ENCODE peak calls at places on chromosomes 7 and 10, in ten cellular contexts. R is tibial nerve, N is A549, C is IMR-90, T is pancreas, M is epithelial cell of esophagus, X is fibroblast of mammary gland, Q is bronchial epithelial cell, I is GM13977, P is GM12865. L is an unnamed sample.

GRCh38 chr7:45193868-45194267 is 36.3 kb downstream of the RAMP3 start:
- DNase-seq in I (no peak), T (no peak), C (no peak), X (no peak), R (no peak), M (no peak), Q (no peak), N (no peak), P (no peak), L (no peak)

GRCh38 chr10:92801978-92802872 is 46.1 kb upstream of the EXOC6 start:
- DNase-seq in T (no peak), Q (no peak), M (no peak), C (no peak), R (no peak), P (peak; percentile 29), I (no peak), X (no peak), N (peak; percentile 13), L (no peak)

GRCh38 chr10:118505363-118505762 is 90.1 kb downstream of the PRLHR start:
- DNase-seq in X (no peak), N (no peak), Q (no peak), C (no peak), I (no peak), M (no peak), R (no peak), P (no peak), T (no peak), L (no peak)

GRCh38 chr10:103859161-103860141 is 4.1 kb upstream of the SH3PXD2A start:
- DNase-seq in T (no peak), C (peak; percentile 74), R (peak; percentile 44), X (peak; percentile 75), P (peak; percentile 65), Q (peak; percentile 74), N (peak; percentile 68), M (peak; percentile 73), I (peak; percentile 74), L (peak; percentile 60)

GRCh38 chr7:104552102-104552501 is 223.7 kb downstream of the LHFPL3 start:
- DNase-seq in P (peak; percentile 55), T (peak; percentile 30), C (peak; percentile 4), I (peak; percentile 26), Q (peak; percentile 42), M (peak; percentile 70), N (peak; percentile 16), X (peak; percentile 69), R (peak; percentile 22), L (peak; percentile 19)

GRCh38 chr7:16918288-16918895 is 36.6 kb upstream of the AGR3 start:
- DNase-seq in C (peak; percentile 64), R (no peak), P (peak; percentile 41), I (no peak), X (peak; percentile 61), N (peak; percentile 68), T (no peak), M (peak; percentile 50), Q (peak; percentile 69), L (no peak)

GRCh38 chr10:92290076-92290836 is 622 bp downstream of the CPEB3 start:
- DNase-seq in M (peak; percentile 62), X (peak; percentile 50), T (no peak), R (no peak), Q (peak; percentile 55), I (peak; percentile 44), P (peak; percentile 41), N (peak; percentile 43), C (peak; percentile 49), L (peak; percentile 42)

GRCh38 chr7:143394777-143395176 is 13.6 kb downstream of the ZYX start:
- DNase-seq in X (no peak), P (no peak), R (no peak), I (no peak), Q (no peak), T (no peak), C (no peak), N (no peak), M (no peak), L (no peak)

GRCh38 chr7:135853499-135853898 is 104.9 kb upstream of the FAM180A start:
- DNase-seq in T (no peak), N (peak; percentile 37), R (no peak), I (no peak), Q (no peak), X (peak; percentile 15), P (no peak), C (no peak), M (peak; percentile 21), L (no peak)

GRCh38 chr10:85614566-85614965 is 752.0 kb downstream of the GRID1 start:
- DNase-seq in I (no peak), P (no peak), C (no peak), Q (no peak), M (no peak), X (no peak), T (no peak), N (no peak), R (no peak), L (no peak)

GRCh38 chr10:323651-324293 is 188.5 kb downstream of the ZMYND11 start:
- DNase-seq in M (peak; percentile 94), T (no peak), X (peak; percentile 97), P (peak; percentile 73), R (peak; percentile 46), Q (peak; percentile 91), I (peak; percentile 59), N (peak; percentile 81), C (peak; percentile 97), L (peak; percentile 67)

GRCh38 chr10:44234471-44234850 is 150.4 kb downstream of the CXCL12 start:
- DNase-seq in C (no peak), P (no peak), M (no peak), R (no peak), X (no peak), I (no peak), Q (no peak), T (no peak), N (no peak), L (no peak)

GRCh38 chr7:31788445-31788844 is 101.4 kb downstream of the PPP1R17 start:
- DNase-seq in N (no peak), T (no peak), M (no peak), P (no peak), C (peak; percentile 59), I (no peak), Q (no peak), R (no peak), X (no peak), L (no peak)

GRCh38 chr10:102421645-102422585 is 1.3 kb downstream of the FBXL15 start:
- DNase-seq in N (no peak), R (no peak), M (peak; percentile 49), X (no peak), I (no peak), T (peak; percentile 91), Q (peak; percentile 23), P (peak; percentile 59), C (no peak), L (no peak)

GRCh38 chr7:12210179-12211053 is 678 bp upstream of the TMEM106B start:
- DNase-seq in N (no peak), T (peak; percentile 48), M (peak; percentile 54), Q (no peak), C (peak; percentile 8), X (no peak), R (no peak), I (peak; percentile 6), P (peak; percentile 54), L (no peak)

GRCh38 chr7:2312272-2312929 is 1.8 kb downstream of the SNX8 start:
- DNase-seq in P (peak; percentile 84), I (peak; percentile 83), Q (no peak), M (no peak), X (no peak), C (no peak), T (no peak), R (no peak), N (no peak), L (peak; percentile 78)

GRCh38 chr7:157481389-157481788 is 144.6 kb downstream of the DNAJB6 start:
- DNase-seq in C (no peak), T (no peak), X (no peak), R (no peak), Q (no peak), N (no peak), M (no peak), I (no peak), P (no peak), L (no peak)

GRCh38 chr10:70772627-70773026 is 12.6 kb downstream of the TBATA start:
- DNase-seq in Q (no peak), R (no peak), T (peak; percentile 23), C (no peak), I (no peak), X (no peak), M (no peak), P (no peak), N (no peak), L (peak; percentile 6)

GRCh38 chr7:87507446-87507845 is 32.0 kb upstream of the ABCB4 start:
- DNase-seq in X (no peak), R (no peak), C (no peak), Q (peak; percentile 2), I (no peak), T (no peak), N (peak; percentile 7), P (no peak), M (peak; percentile 10), L (no peak)
- TF ChIP-seq CTCF in X (no peak), R (no peak), C (peak; percentile 8), Q (peak; percentile 47), I (no peak), T (no peak), N (peak; percentile 15), P (no peak), M (peak; percentile 33), L (no peak)

GRCh38 chr7:35556532-35557471 is 138.1 kb downstream of the HERPUD2 start:
- DNase-seq in M (no peak), T (no peak), P (no peak), I (no peak), N (no peak), R (no peak), Q (no peak), X (no peak), C (no peak), L (no peak)
- TF ChIP-seq CTCF in M (no peak), T (no peak), P (no peak), I (no peak), N (no peak), R (no peak), Q (no peak), X (no peak), C (no peak), L (no peak)

DNA sequence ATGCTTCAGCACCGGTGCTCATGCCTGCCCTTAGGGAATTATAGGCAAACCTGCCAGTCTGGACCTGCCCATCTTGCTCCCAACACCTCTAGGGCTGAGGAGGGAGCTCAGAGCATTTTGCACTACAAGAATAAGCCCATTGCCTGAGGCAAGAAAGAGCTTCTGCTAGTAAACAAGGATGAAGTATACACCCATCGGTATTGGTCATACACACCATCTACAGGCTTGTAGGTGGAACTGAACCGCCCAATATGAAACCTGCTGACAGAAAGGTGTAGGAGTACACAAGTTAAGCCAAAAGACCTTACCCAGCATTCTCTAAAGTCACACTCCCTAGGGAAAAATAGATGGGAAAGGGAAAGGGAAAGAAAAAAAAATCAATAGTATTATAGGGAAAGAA is 957.0 kb upstream of the LRRTM3 start:
- DNase-seq in I (no peak), N (no peak), Q (no peak), P (no peak), R (no peak), T (no peak), C (no peak), X (no peak), M (peak; percentile 4), L (no peak)
- TF ChIP-seq CTCF in I (peak; percentile 41), N (no peak), Q (no peak), P (no peak), R (no peak), T (no peak), C (no peak), X (no peak), M (no peak), L (no peak)

DNA sequence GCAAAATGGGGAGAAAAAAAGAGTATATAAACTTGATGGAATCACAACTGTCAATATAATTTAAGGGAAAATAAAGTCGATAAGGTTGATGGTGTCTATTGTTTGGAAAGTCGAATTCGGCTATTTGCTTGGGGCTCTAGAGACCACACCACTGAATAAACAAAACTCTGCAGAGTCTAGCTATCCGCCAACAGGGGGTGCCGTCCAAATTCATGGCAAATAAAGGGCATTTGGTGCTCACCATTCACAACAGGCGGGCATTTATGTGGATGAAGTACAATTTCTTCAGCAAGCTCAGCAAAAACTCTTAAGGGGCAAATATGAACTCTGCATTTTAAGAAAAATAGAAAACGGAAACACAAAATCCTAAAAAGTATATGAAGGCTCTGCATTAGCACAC is 23.3 kb downstream of the CD36 start:
- DNase-seq in N (peak; percentile 13), X (peak; percentile 12), C (no peak), Q (no peak), I (no peak), M (no peak), T (no peak), P (no peak), R (no peak), L (no peak)
- TF ChIP-seq CTCF in N (peak; percentile 13), X (peak; percentile 34), C (no peak), Q (peak; percentile 13), I (peak; percentile 24), M (peak; percentile 26), T (no peak), P (no peak), R (no peak), L (no peak)